ENCODE peak calls at places on chromosomes 7 and 10, in ten cellular contexts. J is AG08395, V is IMR-90, Z is Ammon's horn, B is endothelial cell, M is AG09309, I is GM19239, W is KG1, O is A549, U is frontal cortex. E is an unnamed sample.

GRCh38 chr10:109823196-109823595 is 100.1 kb downstream of the XPNPEP1 start:
- DNase-seq in J (no peak), V (no peak), Z (no peak), B (no peak), M (no peak), I (no peak), W (no peak), O (no peak), U (no peak), E (no peak)

GRCh38 chr7:70313251-70313650 is 715.0 kb downstream of the AUTS2 start:
- DNase-seq in J (no peak), V (no peak), Z (no peak), B (no peak), M (no peak), I (no peak), W (no peak), O (no peak), U (no peak), E (no peak)

GRCh38 chr10:90769946-90770841 is 87.6 kb downstream of the HTR7 start:
- DNase-seq in J (no peak), V (no peak), Z (no peak), B (no peak), M (no peak), I (no peak), W (no peak), O (no peak), U (no peak), E (no peak)

GRCh38 chr10:96257944-96258343 is 13.4 kb downstream of the BLNK start:
- DNase-seq in J (no peak), V (no peak), Z (peak), B (no peak), M (no peak), I (no peak), W (no peak), O (no peak), U (no peak), E (no peak)

GRCh38 chr10:78433722-78434535 is 400.3 kb downstream of the RPS24 start:
- DNase-seq in J (no peak), V (no peak), Z (peak), B (no peak), M (no peak), I (no peak), W (no peak), O (no peak), U (no peak), E (no peak)

GRCh38 chr7:30433082-30433481 is 45.5 kb downstream of the NOD1 start:
- DNase-seq in J (peak), V (peak), Z (peak), B (no peak), M (peak), I (no peak), W (no peak), O (no peak), U (peak), E (no peak)

GRCh38 chr7:138665669-138666140 is 35.5 kb downstream of the SVOPL start:
- DNase-seq in J (no peak), V (no peak), Z (peak), B (no peak), M (no peak), I (no peak), W (no peak), O (no peak), U (no peak), E (no peak)

GRCh38 chr7:31995134-31995533 is 75.1 kb downstream of the PDE1C start:
- DNase-seq in J (no peak), V (no peak), Z (no peak), B (no peak), M (no peak), I (no peak), W (no peak), O (no peak), U (no peak), E (no peak)

GRCh38 chr7:155230169-155230593 is 67.5 kb upstream of the INSIG1 start:
- DNase-seq in J (peak), V (peak), Z (peak), B (no peak), M (peak), I (no peak), W (no peak), O (peak), U (peak), E (no peak)

GRCh38 chr10:70324951-70325781 is 41.4 kb upstream of the NPFFR1 start:
- DNase-seq in J (no peak), V (no peak), Z (no peak), B (no peak), M (no peak), I (no peak), W (no peak), O (no peak), U (no peak), E (no peak)

GRCh38 chr7:104150470-104150869 is 57.3 kb downstream of the ORC5 start:
- DNase-seq in J (no peak), V (peak), Z (no peak), B (no peak), M (no peak), I (no peak), W (no peak), O (no peak), U (no peak), E (no peak)

GRCh38 chr10:110652475-110653118 is 8.5 kb downstream of the RBM20 start:
- DNase-seq in J (no peak), V (no peak), Z (no peak), B (no peak), M (no peak), I (no peak), W (no peak), O (no peak), U (no peak), E (no peak)

GRCh38 chr7:127831312-127832212 is 179.6 kb downstream of the SND1 start:
- DNase-seq in J (no peak), V (no peak), Z (no peak), B (no peak), M (no peak), I (no peak), W (no peak), O (no peak), U (no peak), E (no peak)

GRCh38 chr7:77887567-77887966 is 89.0 kb downstream of the PHTF2 start:
- DNase-seq in J (peak), V (peak), Z (no peak), B (no peak), M (peak), I (no peak), W (no peak), O (no peak), U (no peak), E (no peak)

E was measured in iPS DF 6.9.